ENCODE peak calls at places on chromosomes 6 and 20, in six cellular contexts. N, M, X, K, O and I are unnamed samples.

GRCh38 chr6:45531999-45532605 is 154.4 kb upstream of the SUPT3H start:
- DNase-seq in N (no peak), O (no peak), X (no peak), K (no peak), M (no peak), I (no peak)

GRCh38 chr6:9481292-9482029 is 933.4 kb downstream of the TFAP2A start:
- DNase-seq in K (no peak), X (peak; percentile 59), O (no peak), M (no peak), N (no peak), I (no peak)

GRCh38 chr6:21747441-21747840 is 153.9 kb downstream of the SOX4 start:
- DNase-seq in M (no peak), N (no peak), O (no peak), X (no peak), K (no peak), I (no peak)

GRCh38 chr6:21115111-21115510 is 478.4 kb upstream of the SOX4 start:
- DNase-seq in N (no peak), O (no peak), K (no peak), X (peak; percentile 81), M (peak; percentile 65), I (no peak)

GRCh38 chr6:128491041-128491642 is 29.3 kb downstream of the PTPRK start:
- DNase-seq in X (peak; percentile 30), K (no peak), N (no peak), M (peak; percentile 57), O (no peak), I (no peak)

GRCh38 chr20:5480824-5481600 is 164.3 kb upstream of the PROKR2 start:
- DNase-seq in N (no peak), O (peak; percentile 68), M (no peak), X (peak; percentile 6), K (no peak), I (no peak)

GRCh38 chr6:131652472-131652871 is 15.4 kb downstream of the ENPP3 start:
- DNase-seq in K (no peak), O (no peak), X (peak; percentile 43), M (no peak), N (no peak), I (no peak)

GRCh38 chr6:164377348-164377747 is 932.1 kb downstream of the C6orf118 start:
- DNase-seq in X (no peak), N (no peak), M (no peak), O (no peak), K (no peak), I (peak; percentile 81)

GRCh38 chr6:89310929-89311328 is 4.2 kb downstream of the GABRR2 start:
- DNase-seq in K (no peak), N (no peak), O (no peak), M (no peak), X (peak; percentile 66), I (no peak)

GRCh38 chr6:156687875-156688549 is 89.2 kb upstream of the ARID1B start:
- DNase-seq in O (peak; percentile 37), X (peak; percentile 40), N (no peak), K (no peak), M (peak; percentile 45), I (peak; percentile 76)

GRCh38 chr6:42315991-42316378 is 98.3 kb upstream of the MRPS10 start:
- DNase-seq in O (peak; percentile 56), X (peak; percentile 97), N (no peak), K (no peak), M (peak; percentile 94), I (no peak)

GRCh38 chr6:169490830-169491229 is 211.0 kb downstream of the WDR27 start:
- DNase-seq in O (no peak), K (no peak), X (peak; percentile 13), M (peak; percentile 49), N (no peak), I (no peak)